ENCODE peak calls at places on chromosomes 7 and 10, in eight cellular contexts. X is astrocyte of the spinal cord; K is CD4-positive, alpha-beta T cell; H is dorsolateral prefrontal cortex; F is fibroblast of lung; V is AG10803; D is neural progenitor cell; C is BE2C. G is an unnamed sample.

GRCh38 chr10:59753267-59753666 is at the start of gene MRLN:
- DNase-seq in F (no peak), C (no peak), H (no peak), V (no peak), D (no peak), K (no peak), X (no peak), G (no peak)

GRCh38 chr10:19498348-19499290 is 317.6 kb upstream of the PLXDC2 start:
- DNase-seq in H (no peak), D (no peak), X (no peak), K (no peak), V (peak), C (no peak), F (peak), G (no peak)

GRCh38 chr10:98096731-98097130 is 37.7 kb upstream of the R3HCC1L start:
- DNase-seq in X (no peak), V (no peak), F (no peak), K (no peak), C (no peak), D (no peak), H (no peak), G (no peak)

GRCh38 chr10:132740542-132741066 is 45.3 kb downstream of the NKX6-2 start:
- DNase-seq in X (no peak), V (no peak), C (no peak), H (no peak), D (no peak), K (no peak), F (no peak), G (no peak)

GRCh38 chr7:70193514-70193913 is 595.2 kb downstream of the AUTS2 start:
- DNase-seq in X (peak), K (no peak), F (peak), H (no peak), C (peak), D (no peak), V (peak), G (no peak)

GRCh38 chr7:115724400-115725056 is 306.0 kb downstream of the TFEC start:
- DNase-seq in V (no peak), X (no peak), K (no peak), H (no peak), C (peak), F (no peak), D (no peak), G (no peak)

GRCh38 chr10:120646738-120647427 is 189.9 kb downstream of the PLPP4 start:
- DNase-seq in C (peak), F (no peak), X (no peak), V (no peak), D (no peak), K (no peak), H (no peak), G (no peak)

GRCh38 chr7:1883031-1883761 is 213.1 kb downstream of the ELFN1 start:
- DNase-seq in C (no peak), X (peak), H (no peak), K (no peak), F (peak), V (peak), D (peak), G (no peak)

GRCh38 chr7:134546903-134547737 is 1.8 kb upstream of the AKR1B15 start:
- DNase-seq in C (peak), H (peak), X (no peak), V (peak), F (no peak), D (peak), K (peak), G (peak)

GRCh38 chr7:50610521-50611277 is 45.5 kb upstream of the DDC start:
- DNase-seq in X (peak), H (no peak), V (peak), F (peak), D (no peak), K (peak), C (no peak), G (no peak)
- TF ChIP-seq CTCF in X (no peak), H (no peak), V (no peak), F (no peak), D (no peak), K (no peak), C (no peak), G (no peak)

GRCh38 chr10:27240891-27241639 is 468 bp upstream of the ACBD5 start:
- DNase-seq in C (no peak), F (no peak), K (no peak), H (peak), X (peak), D (peak), V (no peak), G (no peak)

GRCh38 chr10:27242473-27242950 is 1.9 kb upstream of the ACBD5 start:
- DNase-seq in H (no peak), D (no peak), V (no peak), C (no peak), K (no peak), F (no peak), X (no peak), G (no peak)

GRCh38 chr10:27240212-27240890 is at the start of gene ACBD5:
- DNase-seq in H (peak), X (peak), D (peak), F (peak), C (peak), V (peak), K (peak), G (peak)

GRCh38 chr10:27242951-27243551 is 2.5 kb upstream of the ACBD5 start:
- DNase-seq in F (peak), X (peak), K (peak), H (no peak), V (peak), D (peak), C (peak), G (no peak)

GRCh38 chr10:27241640-27242472 is 1.3 kb upstream of the ACBD5 start:
- DNase-seq in C (peak), V (peak), D (peak), F (peak), H (peak), X (peak), K (peak), G (peak)
- TF ChIP-seq CTCF in C (peak), V (peak), D (peak), F (peak), H (peak), X (peak), K (peak), G (peak)

GRCh38 chr10:94232711-94233383 is 129.9 kb downstream of the NOC3L start:
- DNase-seq in F (no peak), X (no peak), D (no peak), C (no peak), V (no peak), K (no peak), H (no peak), G (no peak)
- TF ChIP-seq CTCF in F (no peak), X (no peak), D (no peak), C (no peak), V (no peak), K (no peak), H (no peak), G (no peak)

DNA sequence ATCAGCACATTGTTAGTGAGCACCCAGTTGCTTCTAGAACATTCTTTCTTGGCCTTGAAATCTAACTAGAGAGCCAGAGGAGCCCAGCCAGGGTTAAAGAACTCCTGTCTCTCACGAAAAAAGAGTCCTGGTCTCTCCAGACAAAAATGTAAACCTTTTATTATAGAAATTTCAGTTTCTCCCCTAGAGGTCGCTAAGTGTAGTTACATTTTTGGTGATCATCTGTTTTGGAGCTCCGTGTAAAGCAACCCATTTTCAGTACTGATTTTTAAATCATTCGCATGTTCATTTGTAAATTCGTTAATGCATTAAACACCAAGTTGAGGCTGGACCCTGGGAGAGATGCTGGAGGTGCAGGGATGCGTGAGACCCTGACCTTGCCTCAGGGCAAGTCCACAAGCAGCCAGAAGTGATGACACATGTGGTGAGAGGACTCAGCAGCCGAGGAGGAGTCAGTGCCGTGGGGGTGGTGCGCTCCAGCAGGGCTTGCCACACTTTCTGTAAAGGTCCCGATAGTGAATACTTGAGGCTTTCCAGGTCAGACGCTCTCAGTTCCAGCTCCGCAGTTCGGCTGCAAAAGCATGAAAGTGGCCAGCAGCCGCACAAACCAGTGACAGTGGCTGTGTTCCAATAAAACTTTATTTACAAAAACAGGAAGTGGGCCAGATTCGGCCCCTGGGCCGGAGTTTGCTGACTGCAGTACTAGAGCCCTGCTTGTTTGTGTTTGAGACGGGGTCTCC is 578.6 kb upstream of the FOXK1 start:
- DNase-seq in D (no peak), F (peak), X (peak), H (no peak), V (no peak), K (no peak), C (no peak), G (no peak)
- TF ChIP-seq CTCF in D (peak), F (no peak), X (peak), H (no peak), V (no peak), K (peak), C (no peak), G (peak)

DNA sequence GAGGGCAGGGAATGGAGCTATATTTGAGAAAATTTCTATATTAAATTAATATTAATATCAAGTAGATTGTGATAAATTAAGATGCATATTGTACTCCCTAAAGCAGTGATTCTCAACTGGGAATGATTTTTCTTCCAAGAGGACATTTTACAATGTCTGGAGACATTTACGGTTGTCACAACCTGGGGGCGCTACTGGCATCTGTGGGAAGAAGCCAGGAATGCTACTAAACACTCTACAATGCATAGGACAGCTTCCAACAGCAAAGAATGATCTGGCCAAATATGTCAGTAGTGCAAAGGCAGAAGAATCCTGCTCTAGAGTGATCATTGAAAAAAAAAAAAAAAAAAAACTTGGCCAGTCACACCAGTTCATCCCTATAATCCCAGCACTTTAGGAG is 100.0 kb downstream of the LSM5 start:
- DNase-seq in K (no peak), F (no peak), V (no peak), X (no peak), H (no peak), D (no peak), C (no peak), G (no peak)
- TF ChIP-seq CTCF in K (no peak), F (no peak), V (no peak), X (no peak), H (no peak), D (peak), C (peak), G (no peak)

GRCh38 chr7:31814187-31814586 is 127.2 kb downstream of the PPP1R17 start:
- DNase-seq in C (no peak), K (no peak), F (peak), X (peak), H (no peak), V (no peak), D (peak), G (no peak)
- TF ChIP-seq CTCF in C (no peak), K (no peak), F (peak), X (peak), H (peak), V (peak), D (peak), G (peak)

GRCh38 chr7:120814518-120814917 is 43.4 kb downstream of the TSPAN12 start:
- DNase-seq in H (no peak), V (no peak), K (no peak), C (no peak), X (no peak), D (no peak), F (no peak), G (no peak)

GRCh38 chr7:120825152-120825551 is 32.8 kb downstream of the TSPAN12 start:
- DNase-seq in V (no peak), D (no peak), X (no peak), K (no peak), F (peak), H (no peak), C (no peak), G (no peak)

GRCh38 chr7:120825576-120825975 is 32.4 kb downstream of the TSPAN12 start:
- DNase-seq in D (no peak), F (no peak), C (no peak), X (peak), V (no peak), H (no peak), K (no peak), G (no peak)

DNA sequence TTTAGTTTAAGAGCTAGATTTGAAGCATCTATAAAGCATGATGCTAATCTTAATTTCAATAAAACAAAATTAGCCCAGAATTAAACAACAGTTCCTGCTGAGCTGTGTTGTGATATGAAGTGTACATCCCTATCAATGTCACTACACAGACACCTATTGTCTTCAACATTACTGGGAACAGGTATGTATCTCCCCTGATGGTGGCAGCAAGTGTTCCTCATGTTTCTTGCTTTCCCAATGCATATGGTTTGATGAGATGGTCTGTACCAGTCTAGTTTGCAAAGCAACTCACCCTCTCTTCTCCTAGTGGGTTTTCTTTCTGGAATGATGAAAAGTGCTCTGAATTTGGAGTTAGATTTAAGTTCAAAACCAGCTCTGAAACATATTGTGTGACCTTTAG is 38.1 kb downstream of the TSPAN12 start:
- DNase-seq in D (no peak), H (no peak), V (no peak), C (no peak), X (no peak), F (no peak), K (no peak), G (no peak)
- TF ChIP-seq CTCF in D (no peak), H (no peak), V (no peak), C (no peak), X (no peak), F (no peak), K (no peak), G (no peak)

DNA sequence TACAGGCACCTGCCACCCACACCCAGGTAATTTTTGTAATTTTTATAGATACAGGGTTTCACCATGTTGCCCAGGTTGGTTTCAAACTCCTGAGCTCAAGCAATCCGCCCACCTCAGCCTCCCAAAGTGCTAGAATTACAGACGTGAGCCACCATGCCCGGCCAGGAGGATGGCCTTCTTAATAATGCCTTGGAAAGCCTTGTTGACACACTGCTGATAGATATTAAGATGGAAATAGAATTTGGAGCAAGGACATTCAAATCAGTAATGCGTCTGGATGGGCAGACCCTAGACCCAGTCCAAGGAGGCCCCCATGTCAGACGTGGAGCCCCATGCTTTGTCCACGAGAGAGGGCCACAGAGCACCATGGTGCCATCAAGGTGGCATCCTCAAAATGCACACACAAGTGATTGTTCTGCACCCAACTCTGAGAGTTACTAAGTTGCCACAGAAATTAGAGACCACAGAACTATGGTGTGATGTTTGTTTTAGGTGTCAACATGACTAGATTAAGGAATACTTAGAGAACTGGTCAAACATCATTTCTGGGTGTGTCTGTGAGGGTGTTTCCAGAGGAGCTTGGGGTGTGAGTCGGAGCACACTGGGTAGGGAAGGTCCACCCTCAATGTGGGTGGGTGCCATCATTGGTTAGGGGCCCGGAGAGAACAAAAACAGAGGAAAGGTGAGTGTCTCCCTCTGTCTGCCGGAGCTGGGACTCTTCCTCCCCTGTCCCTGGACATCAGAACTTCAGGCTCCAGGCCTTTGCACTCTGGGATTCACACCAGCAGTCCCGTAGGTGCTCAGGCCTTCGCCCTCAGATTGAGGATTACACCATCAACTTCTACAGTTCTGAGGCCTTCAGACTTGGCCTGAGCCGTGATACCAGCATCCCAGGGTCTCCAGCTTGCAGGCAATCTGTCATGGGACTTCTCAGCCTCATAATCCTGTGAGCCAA is 34.5 kb downstream of the EBF3 start:
- DNase-seq in H (no peak), K (no peak), V (no peak), F (no peak), X (no peak), D (peak), C (no peak), G (no peak)
- TF ChIP-seq CTCF in H (no peak), K (no peak), V (no peak), F (no peak), X (no peak), D (peak), C (peak), G (no peak)

DNA sequence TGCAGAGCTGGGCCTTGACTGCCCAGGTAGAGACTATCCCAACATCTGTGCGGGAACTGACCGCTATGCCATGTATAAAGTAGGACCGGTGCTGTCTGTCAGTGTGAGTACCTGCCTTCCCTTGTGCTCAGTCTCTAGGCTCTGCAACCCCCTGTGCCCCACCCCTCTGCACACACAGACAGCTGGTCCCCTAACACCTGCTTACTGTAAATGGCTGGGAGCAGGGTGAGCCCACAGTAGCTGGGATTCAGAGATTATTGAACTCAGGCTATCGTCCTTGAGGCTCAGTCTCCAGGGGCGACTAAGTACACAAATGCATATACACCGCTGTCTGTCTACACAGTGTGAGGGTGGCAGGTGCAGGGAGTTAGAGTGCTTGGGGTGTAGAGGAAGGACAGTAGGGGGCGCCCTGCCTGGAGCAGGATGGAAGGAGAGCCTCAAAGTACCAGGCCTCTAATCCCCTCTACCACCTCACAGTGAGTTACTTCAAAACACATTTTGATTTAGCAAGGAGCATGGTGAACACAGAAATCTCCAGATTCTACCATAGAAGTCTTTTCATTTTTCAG is 12.9 kb downstream of the UPP1 start:
- DNase-seq in D (no peak), V (no peak), K (no peak), F (no peak), C (no peak), H (no peak), X (no peak), G (no peak)
- TF ChIP-seq CTCF in D (peak), V (peak), K (peak), F (peak), C (peak), H (no peak), X (peak), G (peak)

GRCh38 chr10:78033623-78034470 is at the start of gene RPS24:
- DNase-seq in X (peak), C (peak), K (peak), V (peak), F (peak), D (peak), H (peak), G (peak)

GRCh38 chr10:78025685-78026364 is 3.5 kb downstream of the POLR3A start:
- DNase-seq in V (peak), D (no peak), C (no peak), X (peak), K (no peak), F (peak), H (no peak), G (no peak)

GRCh38 chr10:78035025-78035424 is 1.4 kb downstream of the RPS24 start:
- DNase-seq in D (no peak), X (peak), C (no peak), K (no peak), H (no peak), F (peak), V (no peak), G (no peak)

GRCh38 chr10:78028438-78029293 is 649 bp downstream of the POLR3A start:
- DNase-seq in X (peak), H (no peak), K (peak), D (peak), F (peak), C (no peak), V (peak), G (no peak)

GRCh38 chr10:78029294-78030226 is at the start of gene POLR3A:
- DNase-seq in X (peak), K (peak), C (peak), F (peak), V (peak), H (peak), D (peak), G (peak)
- TF ChIP-seq CTCF in X (peak), K (peak), C (peak), F (peak), V (peak), H (peak), D (peak), G (peak)

G was measured in progenitor cell of endocrine pancreas.